ENCODE peak calls at places on chromosomes 7 and 10, in nine cellular contexts. One of them, this sample, is unnamed. For H3K4me1, the result is how much of the 10 kb centered on the place peaks cover.

GRCh38 chr10:103566536-103566935 is 73.0 kb downstream of the NEURL1 start:
- DNase-seq in cardiac muscle cell: no peak
- DNase-seq in lower lobe of right lung: no peak
- DNase-seq in OCI-LY7: no peak
- DNase-seq in Peyer's patch: no peak
- DNase-seq in heart left ventricle: no peak
- DNase-seq in mammary epithelial cell: peak
- DNase-seq in spleen: no peak
- DNase-seq in adrenal gland: no peak
- DNase-seq in this sample: no peak

GRCh38 chr10:8235253-8236027 is 181.0 kb downstream of the GATA3 start:
- DNase-seq in cardiac muscle cell: no peak
- DNase-seq in lower lobe of right lung: no peak
- DNase-seq in OCI-LY7: no peak
- DNase-seq in Peyer's patch: no peak
- DNase-seq in heart left ventricle: no peak
- DNase-seq in mammary epithelial cell: no peak
- DNase-seq in spleen: no peak
- DNase-seq in adrenal gland: no peak
- DNase-seq in this sample: no peak

GRCh38 chr10:5814110-5815107 is 1.2 kb upstream of the GDI2 start:
- DNase-seq in cardiac muscle cell: peak
- DNase-seq in lower lobe of right lung: no peak
- DNase-seq in OCI-LY7: peak
- DNase-seq in Peyer's patch: no peak
- DNase-seq in heart left ventricle: no peak
- DNase-seq in mammary epithelial cell: no peak
- DNase-seq in spleen: peak
- DNase-seq in adrenal gland: no peak
- DNase-seq in this sample: no peak

GRCh38 chr7:92824450-92824849 is 11.9 kb downstream of the CDK6 start:
- DNase-seq in cardiac muscle cell: no peak
- DNase-seq in lower lobe of right lung: no peak
- DNase-seq in OCI-LY7: no peak
- DNase-seq in Peyer's patch: no peak
- DNase-seq in heart left ventricle: no peak
- DNase-seq in mammary epithelial cell: no peak
- DNase-seq in spleen: no peak
- DNase-seq in adrenal gland: no peak
- DNase-seq in this sample: no peak

GRCh38 chr10:111275091-111275490 is 198.3 kb downstream of the ADRA2A start:
- DNase-seq in cardiac muscle cell: no peak
- DNase-seq in lower lobe of right lung: no peak
- DNase-seq in OCI-LY7: no peak
- DNase-seq in Peyer's patch: no peak
- DNase-seq in heart left ventricle: no peak
- DNase-seq in mammary epithelial cell: no peak
- DNase-seq in spleen: no peak
- DNase-seq in adrenal gland: peak
- DNase-seq in this sample: no peak

GRCh38 chr7:133355325-133355708 is 102.4 kb downstream of the EXOC4 start:
- DNase-seq in cardiac muscle cell: peak
- DNase-seq in lower lobe of right lung: no peak
- DNase-seq in OCI-LY7: no peak
- DNase-seq in Peyer's patch: no peak
- DNase-seq in heart left ventricle: no peak
- DNase-seq in mammary epithelial cell: peak
- DNase-seq in spleen: no peak
- DNase-seq in adrenal gland: no peak
- DNase-seq in this sample: no peak

GRCh38 chr7:55975944-55976633 is 11.7 kb downstream of the NIPSNAP2 start:
- DNase-seq in cardiac muscle cell: no peak
- DNase-seq in lower lobe of right lung: no peak
- DNase-seq in OCI-LY7: no peak
- DNase-seq in Peyer's patch: no peak
- DNase-seq in heart left ventricle: no peak
- DNase-seq in mammary epithelial cell: no peak
- DNase-seq in spleen: no peak
- DNase-seq in adrenal gland: no peak
- DNase-seq in this sample: no peak

GRCh38 chr7:144391823-144392255 is 11.7 kb downstream of the NOBOX start:
- DNase-seq in cardiac muscle cell: peak
- DNase-seq in lower lobe of right lung: no peak
- DNase-seq in OCI-LY7: peak
- DNase-seq in Peyer's patch: no peak
- DNase-seq in heart left ventricle: no peak
- DNase-seq in mammary epithelial cell: peak
- DNase-seq in spleen: no peak
- DNase-seq in adrenal gland: no peak
- DNase-seq in this sample: no peak

GRCh38 chr7:117901089-117901797 is 28.0 kb upstream of the CTTNBP2 start:
- DNase-seq in cardiac muscle cell: no peak
- DNase-seq in lower lobe of right lung: no peak
- DNase-seq in OCI-LY7: no peak
- DNase-seq in Peyer's patch: no peak
- DNase-seq in heart left ventricle: no peak
- DNase-seq in mammary epithelial cell: no peak
- DNase-seq in spleen: no peak
- DNase-seq in adrenal gland: no peak
- DNase-seq in this sample: no peak

DNA sequence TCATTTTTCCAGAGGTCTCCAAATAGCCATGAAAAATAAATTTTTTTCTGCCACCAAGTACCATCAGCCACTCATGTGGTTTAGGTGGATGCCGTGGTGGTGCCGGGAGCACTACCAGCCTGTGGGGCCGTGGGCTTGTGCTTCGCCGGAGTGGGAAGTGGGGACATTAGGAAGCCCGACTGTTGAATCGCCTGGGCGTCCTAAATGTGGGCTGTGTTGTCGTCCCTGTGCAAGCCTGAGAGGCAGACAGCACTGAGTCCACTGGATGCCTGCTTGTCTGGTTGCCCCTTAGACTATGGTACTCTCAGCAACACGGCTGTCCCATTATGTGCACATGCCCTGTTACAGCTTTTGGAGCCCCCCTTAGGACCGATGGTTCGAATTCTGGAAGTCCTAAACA is 59.9 kb downstream of the MGMT start:
- DNase-seq in cardiac muscle cell: no peak
- DNase-seq in lower lobe of right lung: no peak
- DNase-seq in OCI-LY7: no peak
- DNase-seq in Peyer's patch: no peak
- DNase-seq in heart left ventricle: no peak
- DNase-seq in mammary epithelial cell: no peak
- DNase-seq in spleen: no peak
- DNase-seq in adrenal gland: no peak
- DNase-seq in this sample: no peak
- H3K4me1 ChIP-seq in cardiac muscle cell: under half
- H3K4me1 ChIP-seq in lower lobe of right lung: under half
- H3K4me1 ChIP-seq in OCI-LY7: under half
- H3K4me1 ChIP-seq in Peyer's patch: under half
- H3K4me1 ChIP-seq in heart left ventricle: under half
- H3K4me1 ChIP-seq in mammary epithelial cell: under half
- H3K4me1 ChIP-seq in spleen: under half
- H3K4me1 ChIP-seq in adrenal gland: under half
- H3K4me1 ChIP-seq in this sample: under half

GRCh38 chr7:80815733-80816132 is 103.1 kb downstream of the SEMA3C start:
- DNase-seq in cardiac muscle cell: no peak
- DNase-seq in lower lobe of right lung: no peak
- DNase-seq in OCI-LY7: no peak
- DNase-seq in Peyer's patch: no peak
- DNase-seq in heart left ventricle: no peak
- DNase-seq in mammary epithelial cell: no peak
- DNase-seq in spleen: no peak
- DNase-seq in adrenal gland: no peak
- DNase-seq in this sample: no peak
- H3K4me1 ChIP-seq in cardiac muscle cell: under half
- H3K4me1 ChIP-seq in lower lobe of right lung: under half
- H3K4me1 ChIP-seq in OCI-LY7: under half
- H3K4me1 ChIP-seq in Peyer's patch: under half
- H3K4me1 ChIP-seq in heart left ventricle: under half
- H3K4me1 ChIP-seq in mammary epithelial cell: under half
- H3K4me1 ChIP-seq in spleen: under half
- H3K4me1 ChIP-seq in adrenal gland: under half
- H3K4me1 ChIP-seq in this sample: under half

GRCh38 chr10:75403144-75404022 is 1.8 kb upstream of the ZNF503 start:
- DNase-seq in cardiac muscle cell: no peak
- DNase-seq in lower lobe of right lung: peak
- DNase-seq in OCI-LY7: no peak
- DNase-seq in Peyer's patch: no peak
- DNase-seq in heart left ventricle: peak
- DNase-seq in mammary epithelial cell: peak
- DNase-seq in spleen: no peak
- DNase-seq in adrenal gland: peak
- DNase-seq in this sample: no peak
- H3K4me1 ChIP-seq in cardiac muscle cell: under half
- H3K4me1 ChIP-seq in lower lobe of right lung: under half
- H3K4me1 ChIP-seq in OCI-LY7: under half
- H3K4me1 ChIP-seq in Peyer's patch: under half
- H3K4me1 ChIP-seq in heart left ventricle: under half
- H3K4me1 ChIP-seq in mammary epithelial cell: half or more
- H3K4me1 ChIP-seq in spleen: half or more
- H3K4me1 ChIP-seq in adrenal gland: under half
- H3K4me1 ChIP-seq in this sample: under half

GRCh38 chr10:71749396-71749795 is 23.9 kb downstream of the VSIR start:
- DNase-seq in cardiac muscle cell: no peak
- DNase-seq in lower lobe of right lung: no peak
- DNase-seq in OCI-LY7: no peak
- DNase-seq in Peyer's patch: no peak
- DNase-seq in heart left ventricle: no peak
- DNase-seq in mammary epithelial cell: no peak
- DNase-seq in spleen: peak
- DNase-seq in adrenal gland: no peak
- DNase-seq in this sample: no peak

GRCh38 chr10:71750124-71750841 is 23.0 kb downstream of the VSIR start:
- DNase-seq in cardiac muscle cell: no peak
- DNase-seq in lower lobe of right lung: no peak
- DNase-seq in OCI-LY7: no peak
- DNase-seq in Peyer's patch: peak
- DNase-seq in heart left ventricle: no peak
- DNase-seq in mammary epithelial cell: no peak
- DNase-seq in spleen: peak
- DNase-seq in adrenal gland: no peak
- DNase-seq in this sample: no peak

GRCh38 chr10:71752391-71753090 is 20.8 kb downstream of the VSIR start:
- DNase-seq in cardiac muscle cell: no peak
- DNase-seq in lower lobe of right lung: no peak
- DNase-seq in OCI-LY7: peak
- DNase-seq in Peyer's patch: peak
- DNase-seq in heart left ventricle: no peak
- DNase-seq in mammary epithelial cell: no peak
- DNase-seq in spleen: peak
- DNase-seq in adrenal gland: no peak
- DNase-seq in this sample: no peak

GRCh38 chr10:71751515-71752224 is 21.6 kb downstream of the VSIR start:
- DNase-seq in cardiac muscle cell: no peak
- DNase-seq in lower lobe of right lung: no peak
- DNase-seq in OCI-LY7: no peak
- DNase-seq in Peyer's patch: no peak
- DNase-seq in heart left ventricle: no peak
- DNase-seq in mammary epithelial cell: no peak
- DNase-seq in spleen: peak
- DNase-seq in adrenal gland: no peak
- DNase-seq in this sample: no peak

GRCh38 chr10:71750986-71751385 is 22.3 kb downstream of the VSIR start:
- DNase-seq in cardiac muscle cell: no peak
- DNase-seq in lower lobe of right lung: no peak
- DNase-seq in OCI-LY7: no peak
- DNase-seq in Peyer's patch: no peak
- DNase-seq in heart left ventricle: no peak
- DNase-seq in mammary epithelial cell: no peak
- DNase-seq in spleen: peak
- DNase-seq in adrenal gland: no peak
- DNase-seq in this sample: no peak
- H3K4me1 ChIP-seq in cardiac muscle cell: under half
- H3K4me1 ChIP-seq in lower lobe of right lung: half or more
- H3K4me1 ChIP-seq in OCI-LY7: half or more
- H3K4me1 ChIP-seq in Peyer's patch: half or more
- H3K4me1 ChIP-seq in heart left ventricle: half or more
- H3K4me1 ChIP-seq in mammary epithelial cell: under half
- H3K4me1 ChIP-seq in spleen: half or more
- H3K4me1 ChIP-seq in adrenal gland: under half
- H3K4me1 ChIP-seq in this sample: half or more

DNA sequence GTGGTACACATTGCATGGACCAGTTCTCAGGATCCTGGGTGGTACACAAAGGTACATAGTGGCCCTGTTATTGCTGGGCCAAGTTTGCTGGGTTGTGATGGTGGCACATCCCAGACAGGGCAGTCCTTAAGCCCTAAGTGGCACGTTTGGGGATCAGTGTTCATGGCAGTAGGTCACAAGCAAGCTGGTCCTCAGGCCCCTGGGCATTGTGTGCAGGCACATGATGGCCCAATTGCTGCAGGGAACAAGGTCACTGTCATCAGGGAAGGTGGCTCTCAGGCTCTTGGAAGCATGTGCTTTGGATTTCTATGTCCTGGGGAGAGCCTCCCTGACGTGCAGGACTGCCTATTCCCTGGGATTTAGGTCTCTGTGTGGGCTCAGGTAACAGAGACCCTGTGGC is 412.3 kb upstream of the LRRTM3 start:
- DNase-seq in cardiac muscle cell: no peak
- DNase-seq in lower lobe of right lung: no peak
- DNase-seq in OCI-LY7: no peak
- DNase-seq in Peyer's patch: no peak
- DNase-seq in heart left ventricle: no peak
- DNase-seq in mammary epithelial cell: no peak
- DNase-seq in spleen: no peak
- DNase-seq in adrenal gland: no peak
- DNase-seq in this sample: no peak
- H3K4me1 ChIP-seq in cardiac muscle cell: under half
- H3K4me1 ChIP-seq in lower lobe of right lung: under half
- H3K4me1 ChIP-seq in OCI-LY7: under half
- H3K4me1 ChIP-seq in Peyer's patch: under half
- H3K4me1 ChIP-seq in heart left ventricle: under half
- H3K4me1 ChIP-seq in mammary epithelial cell: under half
- H3K4me1 ChIP-seq in spleen: under half
- H3K4me1 ChIP-seq in adrenal gland: under half
- H3K4me1 ChIP-seq in this sample: under half

DNA sequence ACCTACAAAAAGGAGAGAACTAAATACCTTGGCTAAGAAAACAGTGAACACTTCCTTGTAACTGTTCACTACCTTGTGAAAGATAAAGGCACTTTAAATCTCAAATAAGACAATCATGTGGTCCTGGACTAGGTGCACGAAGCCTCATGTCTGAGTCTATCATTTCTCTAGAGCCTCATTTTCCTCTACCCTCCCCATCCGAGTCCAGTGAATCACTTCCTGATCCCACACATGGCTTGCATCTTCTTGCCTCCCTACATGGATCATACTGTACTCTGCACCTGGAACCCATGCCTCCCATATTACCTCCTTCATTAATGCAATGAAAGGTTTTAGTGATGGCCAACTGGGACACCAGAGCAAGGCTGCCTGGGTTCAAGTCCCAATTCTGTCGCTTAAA is 34.5 kb downstream of the SNX10 start:
- DNase-seq in cardiac muscle cell: no peak
- DNase-seq in lower lobe of right lung: no peak
- DNase-seq in OCI-LY7: no peak
- DNase-seq in Peyer's patch: no peak
- DNase-seq in heart left ventricle: no peak
- DNase-seq in mammary epithelial cell: peak
- DNase-seq in spleen: no peak
- DNase-seq in adrenal gland: no peak
- DNase-seq in this sample: no peak
- H3K4me1 ChIP-seq in cardiac muscle cell: under half
- H3K4me1 ChIP-seq in lower lobe of right lung: under half
- H3K4me1 ChIP-seq in OCI-LY7: under half
- H3K4me1 ChIP-seq in Peyer's patch: under half
- H3K4me1 ChIP-seq in heart left ventricle: under half
- H3K4me1 ChIP-seq in mammary epithelial cell: under half
- H3K4me1 ChIP-seq in spleen: under half
- H3K4me1 ChIP-seq in adrenal gland: under half
- H3K4me1 ChIP-seq in this sample: under half

GRCh38 chr10:73730153-73730906 is 13.8 kb upstream of the SEC24C start:
- DNase-seq in cardiac muscle cell: peak
- DNase-seq in lower lobe of right lung: peak
- DNase-seq in OCI-LY7: peak
- DNase-seq in Peyer's patch: peak
- DNase-seq in heart left ventricle: peak
- DNase-seq in mammary epithelial cell: peak
- DNase-seq in spleen: peak
- DNase-seq in adrenal gland: peak
- DNase-seq in this sample: peak
- H3K4me1 ChIP-seq in cardiac muscle cell: under half
- H3K4me1 ChIP-seq in lower lobe of right lung: under half
- H3K4me1 ChIP-seq in OCI-LY7: under half
- H3K4me1 ChIP-seq in Peyer's patch: under half
- H3K4me1 ChIP-seq in heart left ventricle: under half
- H3K4me1 ChIP-seq in mammary epithelial cell: under half
- H3K4me1 ChIP-seq in spleen: under half
- H3K4me1 ChIP-seq in adrenal gland: under half
- H3K4me1 ChIP-seq in this sample: under half